ENCODE peak calls at places on chromosomes 5 and 9, in six cellular contexts. R, H, C, U, P and I are unnamed samples.

GRCh38 chr5:7678057-7678456 is 172.9 kb downstream of the CFAP90 start:
- DNase-seq in R (no peak), H (no peak), C (no peak), U (no peak), P (no peak), I (no peak)

GRCh38 chr9:81391457-81391825 is 297.9 kb downstream of the TLE1 start:
- DNase-seq in R (no peak), H (no peak), C (no peak), U (no peak), P (no peak), I (no peak)

GRCh38 chr5:82290908-82291307 is 12.8 kb upstream of the RPS23 start:
- DNase-seq in R (no peak), H (no peak), C (no peak), U (no peak), P (no peak), I (no peak)

GRCh38 chr9:23774266-23774665 is 51.8 kb downstream of the ELAVL2 start:
- DNase-seq in R (no peak), H (no peak), C (no peak), U (no peak), P (no peak), I (no peak)

GRCh38 chr5:37838152-37838932 is 1.5 kb downstream of the GDNF start:
- DNase-seq in R (no peak), H (no peak), C (no peak), U (no peak), P (no peak), I (no peak)

GRCh38 chr9:6819112-6819511 is 61.3 kb downstream of the KDM4C start:
- DNase-seq in R (no peak), H (no peak), C (no peak), U (no peak), P (no peak), I (no peak)

GRCh38 chr5:147673276-147673675 is 109.3 kb downstream of the JAKMIP2 start:
- DNase-seq in R (no peak), H (no peak), C (no peak), U (no peak), P (no peak), I (no peak)

GRCh38 chr9:93575706-93576295 is 583 bp upstream of the PHF2 start:
- DNase-seq in R (peak), H (no peak), C (peak), U (peak), P (no peak), I (peak)

GRCh38 chr9:25677301-25678146 is 720 bp downstream of the TUSC1 start:
- DNase-seq in R (no peak), H (peak), C (no peak), U (no peak), P (no peak), I (no peak)

GRCh38 chr5:95784514-95785302 is 37.8 kb downstream of the GLRX start:
- DNase-seq in R (no peak), H (no peak), C (no peak), U (no peak), P (no peak), I (no peak)

GRCh38 chr5:42951169-42951846 is 88.8 kb downstream of the ANXA2R start:
- DNase-seq in R (peak), H (no peak), C (peak), U (peak), P (no peak), I (peak)

GRCh38 chr5:68266457-68266856 is 50.9 kb downstream of the PIK3R1 start:
- DNase-seq in R (no peak), H (no peak), C (no peak), U (no peak), P (no peak), I (no peak)